ENCODE peak calls at places on chromosome 6, in five cellular contexts. O is RWPE2, L is fibroblast of lung, B is heart right ventricle, R is nephron progenitor cell. G is an unnamed sample.

GRCh38 chr6:3457710-3458605 is 1.1 kb upstream of the SLC22A23 start:
- DNase-seq in O (no peak), L (peak; percentile 11), B (peak; percentile 7), R (peak; percentile 19), G (no peak)

GRCh38 chr6:116859264-116859663 is 17.8 kb upstream of the RFX6 start:
- DNase-seq in O (no peak), L (no peak), B (no peak), R (no peak), G (no peak)

GRCh38 chr6:112468359-112468758 is 121.2 kb downstream of the RFPL4B start:
- DNase-seq in O (peak; percentile 60), L (no peak), B (no peak), R (no peak), G (no peak)

GRCh38 chr6:131510094-131510493 is 62.9 kb upstream of the ARG1 start:
- DNase-seq in O (no peak), L (no peak), B (no peak), R (no peak), G (no peak)

GRCh38 chr6:24743265-24743943 is 24.4 kb upstream of the C6orf62 start:
- DNase-seq in O (no peak), L (peak; percentile 98), B (no peak), R (no peak), G (no peak)

GRCh38 chr6:117555262-117555849 is 47.0 kb downstream of the GOPC start:
- DNase-seq in O (no peak), L (no peak), B (no peak), R (no peak), G (no peak)

GRCh38 chr6:89313006-89313405 is 2.1 kb downstream of the GABRR2 start:
- DNase-seq in O (no peak), L (peak; percentile 91), B (peak; percentile 68), R (no peak), G (no peak)

GRCh38 chr6:161150566-161150965 is 123.3 kb downstream of the AGPAT4 start:
- DNase-seq in O (no peak), L (no peak), B (no peak), R (no peak), G (no peak)

GRCh38 chr6:26640806-26641205 is 18.7 kb downstream of the ZNF322 start:
- DNase-seq in O (no peak), L (no peak), B (no peak), R (no peak), G (no peak)

GRCh38 chr6:67361264-67361663 is 1273.8 kb upstream of the ADGRB3 start:
- DNase-seq in O (no peak), L (peak; percentile 6), B (no peak), R (no peak), G (no peak)

GRCh38 chr6:33726696-33727095 is 15.2 kb upstream of the UQCC2 start:
- DNase-seq in O (no peak), L (no peak), B (no peak), R (no peak), G (peak; percentile 86)

GRCh38 chr6:132234356-132234755 is 166.9 kb downstream of the MOXD1 start:
- DNase-seq in O (no peak), L (no peak), B (no peak), R (no peak), G (no peak)

GRCh38 chr6:80523531-80523970 is 417.1 kb downstream of the BCKDHB start:
- DNase-seq in O (no peak), L (no peak), B (peak; percentile 7), R (peak; percentile 30), G (no peak)

GRCh38 chr6:39353698-39354315 is 31.3 kb upstream of the KCNK16 start:
- DNase-seq in O (no peak), L (no peak), B (no peak), R (no peak), G (no peak)

GRCh38 chr6:11613858-11614257 is 76.3 kb downstream of the TMEM170B start:
- DNase-seq in O (no peak), L (peak; percentile 91), B (no peak), R (no peak), G (no peak)

GRCh38 chr6:111758608-111759293 is 114.5 kb downstream of the FYN start:
- DNase-seq in O (no peak), L (no peak), B (no peak), R (no peak), G (no peak)

GRCh38 chr6:46918830-46919229 is 2.9 kb downstream of the ADGRF5 start:
- DNase-seq in O (no peak), L (no peak), B (no peak), R (no peak), G (no peak)

GRCh38 chr6:2999005-2999620 is 581 bp upstream of the NQO2 start:
- DNase-seq in O (no peak), L (peak; percentile 91), B (no peak), R (no peak), G (no peak)

GRCh38 chr6:57222684-57223077 is 574 bp upstream of the RAB23 start:
- DNase-seq in O (no peak), L (no peak), B (no peak), R (no peak), G (no peak)

GRCh38 chr6:119501798-119502483 is 152.4 kb upstream of the MAN1A1 start:
- DNase-seq in O (no peak), L (no peak), B (no peak), R (no peak), G (no peak)